ENCODE peak calls at places on chromosomes 7 and 10, in nine cellular contexts. S, C, K, B, Q, Y, D, M and Z are unnamed samples.

GRCh38 chr10:46539596-46540411 is 16.7 kb downstream of the GPRIN2 start:
- DNase-seq in S (peak), C (no peak), K (peak), B (no peak), Q (no peak), Y (peak), D (peak), M (peak), Z (peak)

GRCh38 chr7:1696671-1697498 is 26.8 kb downstream of the ELFN1 start:
- DNase-seq in S (no peak), C (no peak), K (no peak), B (no peak), Q (no peak), Y (peak), D (no peak), M (no peak), Z (peak)

GRCh38 chr10:676178-676577 is 13.3 kb downstream of the DIP2C start:
- DNase-seq in S (no peak), C (no peak), K (no peak), B (no peak), Q (no peak), Y (no peak), D (no peak), M (no peak), Z (no peak)

GRCh38 chr10:1247598-1248261 is 191.5 kb downstream of the WDR37 start:
- DNase-seq in S (no peak), C (no peak), K (no peak), B (no peak), Q (no peak), Y (no peak), D (no peak), M (no peak), Z (no peak)

GRCh38 chr10:77041636-77042258 is 595.9 kb downstream of the KCNMA1 start:
- DNase-seq in S (no peak), C (no peak), K (no peak), B (no peak), Q (no peak), Y (no peak), D (no peak), M (no peak), Z (peak)

GRCh38 chr7:15821484-15822122 is 135.1 kb upstream of the MEOX2 start:
- DNase-seq in S (no peak), C (no peak), K (no peak), B (no peak), Q (peak), Y (no peak), D (no peak), M (peak), Z (no peak)

GRCh38 chr7:33195264-33195663 is 65.9 kb downstream of the BBS9 start:
- DNase-seq in S (peak), C (no peak), K (no peak), B (no peak), Q (peak), Y (no peak), D (no peak), M (peak), Z (no peak)

GRCh38 chr10:121831777-121832176 is 96.1 kb downstream of the ATE1 start:
- DNase-seq in S (peak), C (no peak), K (no peak), B (no peak), Q (no peak), Y (no peak), D (no peak), M (peak), Z (no peak)

GRCh38 chr7:158026636-158027265 is 560.9 kb downstream of the PTPRN2 start:
- DNase-seq in S (no peak), C (no peak), K (no peak), B (no peak), Q (no peak), Y (no peak), D (no peak), M (no peak), Z (no peak)

GRCh38 chr7:96303686-96304443 is 18.0 kb downstream of the SLC25A13 start:
- DNase-seq in S (peak), C (no peak), K (no peak), B (no peak), Q (peak), Y (peak), D (no peak), M (peak), Z (no peak)

GRCh38 chr10:33460461-33461294 is 126.2 kb upstream of the NRP1 start:
- DNase-seq in S (peak), C (no peak), K (no peak), B (no peak), Q (peak), Y (no peak), D (no peak), M (peak), Z (no peak)

GRCh38 chr7:48875300-48875916 is 48.9 kb upstream of the CDC14C start:
- DNase-seq in S (no peak), C (peak), K (peak), B (peak), Q (peak), Y (peak), D (peak), M (peak), Z (no peak)

GRCh38 chr7:124032369-124033092 is at the start of gene TMEM229A:
- DNase-seq in S (peak), C (peak), K (peak), B (peak), Q (peak), Y (no peak), D (peak), M (peak), Z (no peak)

DNA sequence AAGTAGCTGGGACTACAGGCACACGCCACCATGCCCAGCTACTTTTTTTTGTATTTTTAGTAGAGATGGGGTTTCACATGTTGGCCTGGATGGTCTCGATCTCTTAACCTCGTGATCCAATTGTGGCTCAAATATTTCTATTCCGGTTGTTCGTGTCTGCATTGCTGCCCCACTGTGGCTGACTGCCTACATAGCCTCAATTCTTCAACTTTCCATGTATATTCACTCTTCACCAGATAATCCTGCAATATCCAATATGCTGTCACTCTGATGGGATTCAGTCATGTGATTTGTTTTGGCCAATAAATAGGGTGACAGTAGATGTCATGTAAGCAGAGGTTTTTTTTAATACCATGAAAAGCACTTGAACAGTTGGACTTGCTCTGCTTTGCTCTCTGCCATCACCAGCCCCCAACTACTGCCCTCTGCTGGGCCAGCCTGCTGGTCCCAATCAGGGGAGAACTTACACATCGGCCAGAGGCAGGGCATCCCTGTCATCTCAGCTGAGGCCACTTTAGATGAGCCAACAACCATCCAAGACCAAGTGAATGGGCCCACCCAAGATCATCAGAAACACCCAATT is 56.7 kb downstream of the NSUN6 start:
- DNase-seq in S (no peak), C (no peak), K (peak), B (peak), Q (peak), Y (no peak), D (peak), M (no peak), Z (no peak)
- TF ChIP-seq CTCF in S (peak), C (peak), K (peak), B (peak), Q (peak), Y (peak), D (no peak), M (peak), Z (peak)

DNA sequence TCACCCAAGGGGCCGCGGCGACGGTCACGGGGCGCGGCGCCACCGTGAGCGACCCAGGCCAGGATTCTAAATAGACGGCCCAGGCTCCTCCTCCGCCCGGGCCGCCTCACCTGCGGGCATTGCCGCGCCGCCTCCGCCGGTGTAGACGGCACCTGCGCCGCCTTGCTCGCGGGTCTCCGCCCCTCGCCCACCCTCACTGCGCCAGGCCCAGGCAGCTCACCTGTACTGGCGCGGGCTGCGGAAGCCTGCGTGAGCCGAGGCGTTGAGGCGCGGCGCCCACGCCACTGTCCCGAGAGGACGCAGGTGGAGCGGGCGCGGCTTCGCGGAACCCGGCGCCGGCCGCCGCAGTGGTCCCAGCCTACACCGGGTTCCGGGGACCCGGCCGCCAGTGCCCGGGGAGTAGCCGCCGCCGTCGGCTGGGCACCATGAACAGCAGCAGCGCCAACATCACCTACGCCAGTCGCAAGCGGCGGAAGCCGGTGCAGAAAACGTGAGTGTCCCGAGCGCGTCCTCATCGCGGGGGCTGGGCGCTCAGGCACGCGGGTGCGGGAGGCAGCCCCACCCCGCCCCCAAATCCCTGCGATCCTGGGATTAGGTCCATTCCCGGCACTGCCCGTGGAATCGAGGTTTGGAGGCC is 506 bp downstream of the AHR start:
- DNase-seq in S (peak), C (peak), K (peak), B (peak), Q (no peak), Y (peak), D (peak), M (no peak), Z (peak)
- TF ChIP-seq CTCF in S (no peak), C (no peak), K (no peak), B (no peak), Q (no peak), Y (no peak), D (no peak), M (no peak), Z (no peak)

DNA sequence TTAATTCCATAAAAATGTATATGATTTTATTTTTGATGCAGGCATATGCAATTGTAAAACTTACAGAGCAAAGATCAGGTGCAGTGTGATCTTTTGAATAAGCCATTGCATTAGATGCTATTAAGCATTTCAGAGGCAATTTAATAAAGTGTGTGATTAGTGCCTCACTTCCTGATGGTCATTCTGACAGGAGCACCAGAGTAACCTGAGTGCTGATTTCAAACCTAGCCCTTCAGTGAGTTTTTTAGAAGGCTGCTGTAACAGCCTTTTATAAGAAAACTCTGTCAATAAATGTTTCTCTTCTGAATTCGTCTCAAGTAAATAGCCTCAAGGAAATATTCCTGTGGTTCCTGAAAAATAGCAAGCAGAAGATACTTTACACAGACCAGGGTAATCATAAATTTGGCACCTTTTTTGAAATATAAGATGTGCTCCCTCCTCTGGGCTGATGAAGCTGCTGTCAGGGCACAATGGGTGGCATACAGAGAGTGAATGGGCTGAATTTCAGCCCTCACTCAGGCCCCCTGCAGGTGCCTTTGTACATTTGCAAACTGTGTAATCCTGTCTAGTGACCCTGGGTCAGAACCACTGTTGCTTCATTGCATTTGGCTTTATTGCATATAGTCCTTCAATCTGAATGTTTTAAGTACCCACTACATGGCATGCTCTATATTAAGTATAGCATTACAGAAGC is 193.7 kb upstream of the CSTF2T start:
- DNase-seq in S (peak), C (no peak), K (peak), B (peak), Q (peak), Y (no peak), D (peak), M (peak), Z (no peak)
- TF ChIP-seq CTCF in S (peak), C (peak), K (no peak), B (peak), Q (peak), Y (no peak), D (no peak), M (peak), Z (no peak)

GRCh38 chr10:34655286-34656170 is 159.6 kb downstream of the PARD3 start:
- DNase-seq in S (peak), C (peak), K (peak), B (peak), Q (peak), Y (no peak), D (peak), M (peak), Z (no peak)
- TF ChIP-seq CTCF in S (peak), C (peak), K (peak), B (peak), Q (peak), Y (peak), D (peak), M (peak), Z (peak)

GRCh38 chr7:155797262-155798250 is 14.7 kb downstream of the SHH start:
- DNase-seq in S (no peak), C (no peak), K (no peak), B (no peak), Q (no peak), Y (no peak), D (no peak), M (no peak), Z (no peak)
- TF ChIP-seq CTCF in S (no peak), C (no peak), K (no peak), B (no peak), Q (no peak), Y (no peak), D (no peak), M (no peak), Z (peak)

DNA sequence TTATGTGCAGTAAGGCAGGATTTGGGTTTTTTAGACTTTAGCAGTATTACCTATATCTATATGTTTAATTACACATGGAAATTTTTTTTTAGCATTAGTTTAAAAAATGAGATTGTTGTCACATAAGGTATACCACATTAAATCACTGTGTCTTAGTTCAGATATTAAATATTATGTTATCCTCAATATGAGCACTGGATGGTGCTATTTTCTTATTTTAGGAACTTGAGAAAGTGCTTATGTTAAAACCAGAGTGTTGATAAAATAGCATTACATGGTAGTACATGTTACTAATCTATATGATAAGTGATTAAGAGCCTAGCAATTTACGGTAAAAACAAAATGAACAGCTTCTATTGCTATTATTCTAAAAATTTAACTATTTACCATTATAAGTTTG is 28.8 kb downstream of the MIOS start:
- DNase-seq in S (peak), C (no peak), K (no peak), B (no peak), Q (peak), Y (no peak), D (no peak), M (peak), Z (no peak)
- TF ChIP-seq CTCF in S (peak), C (peak), K (no peak), B (peak), Q (no peak), Y (peak), D (peak), M (peak), Z (peak)

DNA sequence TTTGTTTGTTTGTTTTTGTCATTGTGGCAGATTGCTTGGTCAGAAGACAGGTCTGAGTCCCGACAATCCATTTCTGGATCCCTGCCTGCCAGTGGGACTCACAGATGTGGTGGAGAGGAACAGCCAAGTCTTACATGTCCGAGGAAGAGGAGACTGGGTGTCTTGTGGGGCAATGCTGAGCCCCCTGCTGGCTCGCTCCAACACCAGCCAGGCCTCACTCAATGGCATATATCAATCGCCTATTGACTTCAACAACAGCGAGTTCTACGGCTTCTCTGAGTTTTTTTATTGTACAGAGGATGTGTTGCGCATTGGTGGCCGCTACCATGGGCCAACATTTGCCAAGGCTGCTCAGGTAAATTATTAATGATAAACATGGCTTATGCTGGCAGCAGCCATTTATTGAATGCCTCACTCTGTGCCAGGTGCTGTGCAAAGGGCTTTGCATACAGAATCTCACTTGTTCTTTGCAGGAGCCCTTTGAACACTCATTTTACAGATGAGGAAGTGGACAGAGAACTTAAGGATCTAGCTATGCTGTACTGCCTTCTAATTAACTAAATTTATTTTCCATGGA is 33.3 kb downstream of the COX15 start:
- DNase-seq in S (no peak), C (no peak), K (no peak), B (no peak), Q (no peak), Y (peak), D (no peak), M (no peak), Z (no peak)
- TF ChIP-seq CTCF in S (no peak), C (peak), K (peak), B (no peak), Q (no peak), Y (no peak), D (no peak), M (no peak), Z (peak)

DNA sequence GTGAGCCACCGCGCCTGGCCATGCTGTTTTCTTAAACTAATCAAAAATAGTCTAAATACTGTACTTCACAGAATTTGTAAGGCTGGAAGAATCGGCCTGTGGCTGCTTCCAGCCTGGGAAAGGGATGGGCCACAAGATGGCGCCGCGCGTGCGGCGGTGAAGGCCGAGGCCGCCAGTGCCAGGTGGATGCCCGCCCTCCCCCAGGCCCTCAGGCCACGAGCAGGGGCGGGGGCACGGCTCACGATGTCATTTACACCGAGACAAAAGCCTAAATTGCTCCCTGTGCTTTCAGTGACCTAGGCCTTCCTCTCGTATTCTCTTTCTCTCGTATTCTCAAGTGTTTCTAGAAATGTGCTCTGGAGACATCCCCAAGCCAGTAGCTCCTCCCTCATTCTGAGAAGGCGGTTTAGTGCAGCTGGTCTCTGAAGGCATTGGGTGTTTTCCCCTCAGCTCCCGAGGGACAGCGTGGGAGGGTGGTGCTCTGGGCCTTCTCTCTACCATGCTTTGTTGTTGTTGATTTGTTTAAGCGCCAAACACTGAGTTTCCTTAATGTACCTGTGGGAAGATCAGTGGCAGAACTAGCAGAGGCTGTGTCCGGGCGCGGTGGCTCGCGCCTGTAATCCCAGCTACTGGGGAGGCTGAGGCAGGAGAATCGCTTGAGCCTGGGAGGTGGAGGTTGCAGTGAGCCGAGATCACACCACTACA is 68.4 kb downstream of the CDC123 start:
- DNase-seq in S (peak), C (peak), K (peak), B (peak), Q (peak), Y (peak), D (peak), M (peak), Z (peak)
- TF ChIP-seq CTCF in S (peak), C (peak), K (peak), B (peak), Q (peak), Y (peak), D (peak), M (peak), Z (peak)

DNA sequence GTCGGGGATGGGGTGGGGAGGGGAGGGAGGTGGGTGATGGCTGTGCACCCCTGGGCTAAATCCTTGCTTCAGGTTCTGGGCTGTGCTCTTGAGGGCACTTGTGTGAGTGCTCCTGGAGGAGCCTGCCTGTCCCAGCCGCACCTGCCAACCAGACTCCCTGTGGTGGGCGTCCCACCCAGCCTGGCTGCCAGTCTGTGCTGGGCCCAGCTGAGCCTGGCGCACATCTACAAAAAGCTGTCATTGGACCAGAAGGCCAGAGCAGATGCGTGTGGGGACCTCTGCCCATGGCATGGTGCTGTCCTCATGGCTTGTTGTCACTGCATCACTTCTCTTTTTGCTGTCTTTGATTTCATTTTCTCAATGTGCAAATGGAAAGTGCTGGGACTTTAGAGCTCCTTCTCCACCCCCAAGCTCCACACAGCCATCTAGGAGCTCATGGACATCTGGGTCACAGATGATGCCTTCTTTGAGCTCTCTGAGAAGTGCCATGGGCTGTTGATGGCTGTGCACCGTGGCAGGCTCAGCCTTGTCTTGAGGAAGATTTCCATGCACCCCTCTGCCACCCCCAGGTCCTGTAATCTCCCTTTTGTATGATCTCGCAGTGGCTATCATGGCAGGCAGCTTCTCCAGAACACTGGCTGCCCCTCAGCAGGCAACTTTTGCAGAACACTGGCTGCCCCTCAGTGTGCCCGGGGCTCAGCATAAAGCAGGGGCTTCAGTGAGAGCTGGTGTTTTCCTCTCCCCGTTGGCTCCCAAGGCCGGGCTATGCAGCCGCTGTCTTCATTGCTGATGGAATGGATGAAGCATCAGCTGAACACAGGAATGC is 83.9 kb downstream of the ADCY1 start:
- DNase-seq in S (no peak), C (no peak), K (no peak), B (no peak), Q (no peak), Y (peak), D (no peak), M (no peak), Z (no peak)
- TF ChIP-seq CTCF in S (no peak), C (no peak), K (no peak), B (no peak), Q (no peak), Y (no peak), D (no peak), M (no peak), Z (no peak)

GRCh38 chr10:59181668-59182067 is 5.2 kb downstream of the PHYHIPL start:
- DNase-seq in S (peak), C (peak), K (no peak), B (peak), Q (peak), Y (no peak), D (no peak), M (peak), Z (no peak)
- TF ChIP-seq CTCF in S (peak), C (peak), K (peak), B (peak), Q (peak), Y (peak), D (peak), M (peak), Z (no peak)